ENCODE peak calls at places on chromosomes 12 and 14, in seven cellular contexts. One of them, this sample, is unnamed.
A peak's percentile ranks its signal among the peaks of the same experiment; 100 is the strongest.

GRCh38 chr12:49049566-49050224 is 10.9 kb downstream of the KMT2D start:
- DNase-seq in stomach: no peak
- DNase-seq in cardiac muscle cell: no peak
- DNase-seq in right lobe of liver: no peak
- DNase-seq in IMR-90: peak; percentile 76
- DNase-seq in fibroblast of lung: peak; percentile 51
- DNase-seq in hepatocyte: no peak
- DNase-seq in this sample: no peak

GRCh38 chr12:101924647-101925046 is 47.3 kb downstream of the DRAM1 start:
- DNase-seq in IMR-90: peak; percentile 46
- DNase-seq in cardiac muscle cell: no peak
- DNase-seq in stomach: no peak
- DNase-seq in hepatocyte: no peak
- DNase-seq in fibroblast of lung: no peak
- DNase-seq in right lobe of liver: no peak
- DNase-seq in this sample: no peak

GRCh38 chr12:130809791-130810190 is 29.3 kb downstream of the STX2 start:
- DNase-seq in fibroblast of lung: no peak
- DNase-seq in IMR-90: no peak
- DNase-seq in right lobe of liver: no peak
- DNase-seq in cardiac muscle cell: no peak
- DNase-seq in stomach: no peak
- DNase-seq in hepatocyte: no peak
- DNase-seq in this sample: no peak

GRCh38 chr12:55068416-55069010 is 48.7 kb downstream of the NEUROD4 start:
- DNase-seq in fibroblast of lung: peak; percentile 54
- DNase-seq in stomach: no peak
- DNase-seq in right lobe of liver: no peak
- DNase-seq in hepatocyte: peak; percentile 73
- DNase-seq in cardiac muscle cell: peak; percentile 75
- DNase-seq in IMR-90: peak; percentile 43
- DNase-seq in this sample: no peak

GRCh38 chr14:21924479-21924878 is 250.9 kb upstream of the OR4E1 start:
- DNase-seq in fibroblast of lung: no peak
- DNase-seq in stomach: no peak
- DNase-seq in cardiac muscle cell: peak; percentile 5
- DNase-seq in right lobe of liver: no peak
- DNase-seq in hepatocyte: no peak
- DNase-seq in IMR-90: no peak
- DNase-seq in this sample: no peak

GRCh38 chr14:94593749-94594431 is 12.7 kb downstream of the SERPINA5 start:
- DNase-seq in hepatocyte: peak; percentile 64
- DNase-seq in right lobe of liver: no peak
- DNase-seq in stomach: no peak
- DNase-seq in cardiac muscle cell: no peak
- DNase-seq in IMR-90: no peak
- DNase-seq in fibroblast of lung: no peak
- DNase-seq in this sample: no peak

GRCh38 chr12:117863004-117863709 is 105.6 kb downstream of the KSR2 start:
- DNase-seq in fibroblast of lung: no peak
- DNase-seq in stomach: no peak
- DNase-seq in IMR-90: no peak
- DNase-seq in hepatocyte: no peak
- DNase-seq in right lobe of liver: no peak
- DNase-seq in cardiac muscle cell: no peak
- DNase-seq in this sample: no peak

GRCh38 chr14:101028971-101029667 is 125.6 kb upstream of the RTL1 start:
- DNase-seq in right lobe of liver: peak; percentile 3
- DNase-seq in hepatocyte: no peak
- DNase-seq in IMR-90: no peak
- DNase-seq in fibroblast of lung: no peak
- DNase-seq in cardiac muscle cell: no peak
- DNase-seq in stomach: no peak
- DNase-seq in this sample: no peak

GRCh38 chr14:71698698-71699097 is 233.5 kb upstream of the RGS6 start:
- DNase-seq in IMR-90: no peak
- DNase-seq in cardiac muscle cell: no peak
- DNase-seq in hepatocyte: no peak
- DNase-seq in right lobe of liver: no peak
- DNase-seq in stomach: no peak
- DNase-seq in fibroblast of lung: no peak
- DNase-seq in this sample: no peak

GRCh38 chr12:83122623-83122934 is 435.9 kb downstream of the TMTC2 start:
- DNase-seq in cardiac muscle cell: no peak
- DNase-seq in stomach: no peak
- DNase-seq in right lobe of liver: no peak
- DNase-seq in hepatocyte: no peak
- DNase-seq in fibroblast of lung: no peak
- DNase-seq in IMR-90: no peak
- DNase-seq in this sample: no peak

GRCh38 chr12:57627504-57628279 is 5.3 kb downstream of the B4GALNT1 start:
- DNase-seq in hepatocyte: no peak
- DNase-seq in cardiac muscle cell: no peak
- DNase-seq in right lobe of liver: no peak
- DNase-seq in stomach: no peak
- DNase-seq in fibroblast of lung: no peak
- DNase-seq in IMR-90: no peak
- DNase-seq in this sample: peak; percentile 42

GRCh38 chr14:67987596-67987995 is 168.0 kb downstream of the RAD51B start:
- DNase-seq in stomach: no peak
- DNase-seq in cardiac muscle cell: no peak
- DNase-seq in fibroblast of lung: peak; percentile 95
- DNase-seq in IMR-90: peak; percentile 95
- DNase-seq in right lobe of liver: no peak
- DNase-seq in hepatocyte: peak; percentile 21
- DNase-seq in this sample: no peak

GRCh38 chr14:61466905-61467280 is 145.5 kb downstream of the PRKCH start:
- DNase-seq in cardiac muscle cell: no peak
- DNase-seq in IMR-90: no peak
- DNase-seq in hepatocyte: no peak
- DNase-seq in stomach: no peak
- DNase-seq in fibroblast of lung: no peak
- DNase-seq in right lobe of liver: no peak
- DNase-seq in this sample: no peak
- H3K27ac ChIP-seq in cardiac muscle cell: peak overlapping the region; percentile 79
- H3K27ac ChIP-seq in IMR-90: peak overlapping the region; percentile 82
- H3K27ac ChIP-seq in hepatocyte: peak overlapping the region; percentile 82
- H3K27ac ChIP-seq in stomach: peak overlapping the region; percentile 61
- H3K27ac ChIP-seq in fibroblast of lung: no peak overlapping the region
- H3K27ac ChIP-seq in right lobe of liver: no peak overlapping the region
- H3K27ac ChIP-seq in this sample: no peak overlapping the region

GRCh38 chr12:121620328-121620891 is 5.9 kb upstream of the ORAI1 start:
- DNase-seq in stomach: no peak
- DNase-seq in cardiac muscle cell: no peak
- DNase-seq in right lobe of liver: no peak
- DNase-seq in fibroblast of lung: no peak
- DNase-seq in hepatocyte: no peak
- DNase-seq in IMR-90: no peak
- DNase-seq in this sample: no peak
- H3K27ac ChIP-seq in stomach: no peak overlapping the region
- H3K27ac ChIP-seq in cardiac muscle cell: peak overlapping the region; percentile 51
- H3K27ac ChIP-seq in right lobe of liver: no peak overlapping the region
- H3K27ac ChIP-seq in fibroblast of lung: no peak overlapping the region
- H3K27ac ChIP-seq in hepatocyte: no peak overlapping the region
- H3K27ac ChIP-seq in IMR-90: no peak overlapping the region
- H3K27ac ChIP-seq in this sample: no peak overlapping the region

GRCh38 chr14:102925646-102926045 is 3.2 kb downstream of the AMN start:
- DNase-seq in cardiac muscle cell: no peak
- DNase-seq in right lobe of liver: no peak
- DNase-seq in stomach: no peak
- DNase-seq in fibroblast of lung: no peak
- DNase-seq in hepatocyte: no peak
- DNase-seq in IMR-90: no peak
- DNase-seq in this sample: no peak

GRCh38 chr14:102926104-102926503 is 3.6 kb downstream of the AMN start:
- DNase-seq in hepatocyte: no peak
- DNase-seq in IMR-90: no peak
- DNase-seq in right lobe of liver: no peak
- DNase-seq in cardiac muscle cell: no peak
- DNase-seq in stomach: no peak
- DNase-seq in fibroblast of lung: no peak
- DNase-seq in this sample: no peak

GRCh38 chr14:102928412-102929348 is 6.2 kb downstream of the AMN start:
- DNase-seq in right lobe of liver: peak; percentile 64
- DNase-seq in cardiac muscle cell: peak; percentile 78
- DNase-seq in IMR-90: peak; percentile 5
- DNase-seq in hepatocyte: peak; percentile 93
- DNase-seq in stomach: peak; percentile 87
- DNase-seq in fibroblast of lung: peak; percentile 31
- DNase-seq in this sample: no peak

GRCh38 chr14:102927878-102928411 is 5.5 kb downstream of the AMN start:
- DNase-seq in cardiac muscle cell: peak; percentile 40
- DNase-seq in stomach: no peak
- DNase-seq in fibroblast of lung: no peak
- DNase-seq in IMR-90: no peak
- DNase-seq in hepatocyte: peak; percentile 56
- DNase-seq in right lobe of liver: peak; percentile 29
- DNase-seq in this sample: peak; percentile 77

GRCh38 chr14:102927346-102927877 is 4.9 kb downstream of the AMN start:
- DNase-seq in IMR-90: no peak
- DNase-seq in fibroblast of lung: no peak
- DNase-seq in cardiac muscle cell: no peak
- DNase-seq in hepatocyte: peak; percentile 71
- DNase-seq in stomach: peak; percentile 73
- DNase-seq in right lobe of liver: no peak
- DNase-seq in this sample: no peak
- H3K27ac ChIP-seq in IMR-90: no peak overlapping the region
- H3K27ac ChIP-seq in fibroblast of lung: no peak overlapping the region
- H3K27ac ChIP-seq in cardiac muscle cell: no peak overlapping the region
- H3K27ac ChIP-seq in hepatocyte: peak overlapping the region; percentile 90
- H3K27ac ChIP-seq in stomach: peak overlapping the region; percentile 78
- H3K27ac ChIP-seq in right lobe of liver: no peak overlapping the region
- H3K27ac ChIP-seq in this sample: no peak overlapping the region

DNA sequence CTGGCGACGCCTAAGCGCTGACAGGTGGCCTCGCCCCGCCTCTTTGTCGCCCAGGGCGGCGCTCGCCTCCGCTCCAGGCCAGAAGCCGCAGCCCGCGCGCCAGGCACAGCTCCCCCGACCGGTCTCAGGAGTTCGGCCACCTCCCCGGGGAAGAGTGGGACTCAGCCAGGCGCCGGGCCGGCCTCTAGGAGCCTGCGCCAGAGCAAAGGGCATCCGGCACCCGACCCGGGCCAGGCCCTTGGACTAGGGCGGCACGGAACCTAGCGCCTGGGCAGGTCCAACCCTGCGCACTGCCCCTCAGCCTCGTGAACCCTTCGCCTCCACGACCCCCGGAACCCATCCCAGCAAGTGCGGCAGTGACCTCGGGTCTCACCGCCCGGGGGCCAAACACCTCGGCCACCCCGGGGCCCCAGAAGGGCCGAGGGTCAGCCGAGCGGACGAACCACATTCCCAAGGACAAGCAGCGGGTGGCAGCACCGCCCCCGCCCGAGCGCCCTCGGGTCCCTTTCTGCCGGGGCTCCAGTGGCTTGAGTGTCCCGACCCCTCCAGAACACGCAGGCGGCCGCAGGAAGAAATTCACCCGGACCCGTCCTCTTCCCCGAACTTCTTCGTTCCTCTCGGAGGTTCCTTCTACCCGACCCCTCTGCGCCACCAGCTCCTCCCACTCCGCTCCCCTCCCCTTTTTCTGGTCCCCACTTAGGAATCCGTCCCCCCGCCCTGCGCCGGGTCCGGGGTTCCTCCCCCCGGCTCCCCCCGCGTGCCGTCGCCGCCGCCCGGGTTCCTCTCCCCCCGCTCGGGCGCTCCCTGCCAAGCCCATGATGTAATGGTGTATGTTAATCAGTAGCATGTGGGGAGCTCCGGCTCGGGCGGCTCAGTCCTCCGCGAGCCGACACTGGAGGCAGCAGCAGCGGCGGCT is 1.4 kb upstream of the SAMD4A start:
- DNase-seq in IMR-90: peak; percentile 90
- DNase-seq in stomach: peak; percentile 94
- DNase-seq in hepatocyte: peak; percentile 97
- DNase-seq in fibroblast of lung: peak; percentile 90
- DNase-seq in right lobe of liver: peak; percentile 93
- DNase-seq in cardiac muscle cell: peak; percentile 93
- DNase-seq in this sample: peak; percentile 97
- H3K27ac ChIP-seq in IMR-90: peak overlapping the region; percentile 97
- H3K27ac ChIP-seq in stomach: peak overlapping the region; percentile 100
- H3K27ac ChIP-seq in hepatocyte: peak overlapping the region; percentile 97
- H3K27ac ChIP-seq in fibroblast of lung: peak overlapping the region; percentile 95
- H3K27ac ChIP-seq in right lobe of liver: peak overlapping the region; percentile 99
- H3K27ac ChIP-seq in cardiac muscle cell: peak overlapping the region; percentile 95
- H3K27ac ChIP-seq in this sample: peak overlapping the region; percentile 99

GRCh38 chr14:50846171-50846880 is 15.4 kb upstream of the NIN start:
- DNase-seq in cardiac muscle cell: no peak
- DNase-seq in stomach: no peak
- DNase-seq in fibroblast of lung: no peak
- DNase-seq in right lobe of liver: no peak
- DNase-seq in IMR-90: peak; percentile 92
- DNase-seq in hepatocyte: peak; percentile 28
- DNase-seq in this sample: no peak
- H3K27ac ChIP-seq in cardiac muscle cell: no peak overlapping the region
- H3K27ac ChIP-seq in stomach: no peak overlapping the region
- H3K27ac ChIP-seq in fibroblast of lung: no peak overlapping the region
- H3K27ac ChIP-seq in right lobe of liver: no peak overlapping the region
- H3K27ac ChIP-seq in IMR-90: no peak overlapping the region
- H3K27ac ChIP-seq in hepatocyte: no peak overlapping the region
- H3K27ac ChIP-seq in this sample: no peak overlapping the region

This sample was measured in pancreas.